ENCODE peak calls at places on chromosome 15, in four cellular contexts. D, T, I and B are unnamed samples.

GRCh38 chr15:90300988-90301715 is 35.7 kb downstream of the NGRN start:
- DNase-seq in D (peak), T (peak), I (peak), B (peak)

GRCh38 chr15:68644996-68645395 is 66.2 kb downstream of the CORO2B start:
- DNase-seq in D (no peak), T (no peak), I (no peak), B (no peak)

GRCh38 chr15:47718474-47719440 is 1.5 kb downstream of the SEMA6D start:
- DNase-seq in D (peak), T (no peak), I (peak), B (no peak)

GRCh38 chr15:56038015-56038414 is 44.6 kb upstream of the NEDD4 start:
- DNase-seq in D (no peak), T (no peak), I (no peak), B (no peak)

GRCh38 chr15:58438956-58439355 is 7.2 kb downstream of the LIPC start:
- DNase-seq in D (peak), T (no peak), I (peak), B (no peak)

GRCh38 chr15:99326235-99326634 is 75.0 kb downstream of the LRRC28 start:
- DNase-seq in D (no peak), T (no peak), I (no peak), B (no peak)

GRCh38 chr15:101128191-101128590 is 123.7 kb downstream of the CHSY1 start:
- DNase-seq in D (no peak), T (no peak), I (no peak), B (no peak)

GRCh38 chr15:36527512-36528162 is 51.8 kb upstream of the CDIN1 start:
- DNase-seq in D (no peak), T (no peak), I (peak), B (no peak)

GRCh38 chr15:77013786-77014136 is 18.8 kb downstream of the PSTPIP1 start:
- DNase-seq in D (no peak), T (no peak), I (no peak), B (no peak)
- TF ChIP-seq TEAD4 in D (no peak), T (no peak), I (no peak), B (no peak)

DNA sequence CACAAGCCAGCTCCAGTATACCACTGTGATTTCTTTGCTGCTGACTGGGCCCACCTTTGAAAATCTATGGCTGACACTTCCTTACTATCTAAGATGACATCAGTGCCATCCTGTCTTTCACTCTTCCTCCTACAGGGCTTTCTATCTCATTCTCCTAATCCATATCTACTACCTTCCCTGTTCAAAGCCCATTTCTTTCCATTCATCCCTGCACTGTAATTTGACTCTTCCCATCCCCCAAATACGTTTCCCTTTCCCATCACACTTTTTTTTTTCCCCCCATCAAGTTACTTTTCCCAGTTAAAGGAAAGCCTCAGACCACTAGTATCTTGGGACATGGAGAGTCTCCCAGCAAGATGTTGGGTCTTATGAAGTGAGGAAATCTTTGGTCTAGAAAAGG is 136.7 kb downstream of the AKAP13 start:
- DNase-seq in D (no peak), T (no peak), I (no peak), B (no peak)
- TF ChIP-seq TEAD4 in D (no peak), T (no peak), I (no peak), B (no peak)

DNA sequence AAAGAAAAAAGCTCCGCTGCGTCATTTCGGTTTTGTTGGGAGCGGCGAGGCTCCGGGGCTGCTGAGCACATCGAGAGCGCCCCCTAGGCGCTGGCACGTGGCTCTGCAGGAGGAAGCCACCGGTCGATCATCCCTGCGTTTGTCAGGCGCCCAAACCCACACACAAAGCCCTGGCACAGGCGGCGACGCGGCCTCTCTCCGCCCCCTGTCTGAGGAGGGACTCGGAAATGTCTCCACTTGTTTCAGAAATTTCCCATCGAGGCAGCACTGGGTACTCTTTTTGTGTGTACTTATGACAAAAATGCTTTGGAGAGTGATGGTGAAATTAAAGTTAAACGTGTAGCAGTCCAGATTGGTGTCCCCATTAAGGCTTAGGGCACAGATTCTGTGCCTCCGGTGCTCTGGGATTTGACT is 407.3 kb upstream of the ONECUT1 start:
- DNase-seq in D (peak), T (peak), I (peak), B (peak)
- TF ChIP-seq TEAD4 in D (no peak), T (peak), I (no peak), B (peak)

DNA sequence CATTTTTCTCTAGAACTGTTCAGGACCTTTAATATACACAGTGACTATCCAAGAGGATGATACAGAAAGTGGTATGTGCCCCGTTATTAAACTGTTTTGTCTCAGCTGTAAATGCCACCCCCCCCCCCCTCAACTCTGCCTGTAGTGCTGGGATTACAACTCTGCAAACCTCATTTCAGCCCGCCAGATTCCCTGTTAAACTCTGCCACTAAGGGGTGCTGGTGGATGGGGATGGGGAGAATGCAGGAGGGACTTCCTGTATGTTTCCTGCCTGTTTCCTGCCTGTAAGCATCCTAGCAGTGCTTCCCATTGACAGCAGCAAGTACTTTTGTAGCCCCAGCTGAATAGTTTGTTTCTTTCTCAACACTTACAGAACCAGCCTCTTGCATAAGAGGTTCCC is 301.7 kb upstream of the RORA start:
- DNase-seq in D (no peak), T (no peak), I (peak), B (peak)
- TF ChIP-seq TEAD4 in D (no peak), T (no peak), I (no peak), B (no peak)

GRCh38 chr15:52003710-52004109 is 15.3 kb upstream of the MAPK6 start:
- DNase-seq in D (no peak), T (no peak), I (no peak), B (no peak)
- TF ChIP-seq TEAD4 in D (no peak), T (no peak), I (no peak), B (no peak)

DNA sequence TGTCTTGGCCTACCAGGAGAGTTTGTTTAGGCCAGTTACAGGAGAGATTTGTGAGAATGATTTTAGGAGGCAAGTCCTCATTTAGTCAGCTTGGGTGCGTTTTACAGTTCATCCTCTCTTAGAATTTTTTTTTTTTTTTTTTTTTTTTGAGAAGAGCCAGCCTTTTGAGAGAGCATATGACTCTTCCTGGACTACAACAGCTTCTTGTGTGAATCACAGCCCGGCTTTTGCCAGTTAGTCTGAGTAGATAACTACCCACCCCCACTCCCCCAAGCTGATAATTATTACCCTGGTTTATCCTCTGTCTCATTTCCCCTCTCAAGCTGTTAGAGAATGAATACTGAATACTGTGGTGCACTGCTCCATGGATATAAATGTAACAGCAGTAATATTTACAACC is 7.8 kb downstream of the CHD2 start:
- DNase-seq in D (no peak), T (no peak), I (no peak), B (no peak)
- TF ChIP-seq TEAD4 in D (no peak), T (no peak), I (no peak), B (no peak)